ENCODE peak calls at places on chromosomes 1 and 21, in five cellular contexts. One of them, this sample, is unnamed.

GRCh38 chr1:227378876-227379554 is 60.7 kb upstream of the CDC42BPA start:
- DNase-seq in heart right ventricle: no peak
- DNase-seq in hepatocyte: no peak
- DNase-seq in NCI-H524: no peak
- DNase-seq in psoas muscle: no peak
- DNase-seq in this sample: no peak

GRCh38 chr1:160206421-160207117 is 1.4 kb downstream of the PEA15 start:
- DNase-seq in heart right ventricle: no peak
- DNase-seq in hepatocyte: peak
- DNase-seq in NCI-H524: no peak
- DNase-seq in psoas muscle: no peak
- DNase-seq in this sample: no peak

GRCh38 chr1:178528219-178528962 is 15.5 kb downstream of the TEX35 start:
- DNase-seq in heart right ventricle: no peak
- DNase-seq in hepatocyte: no peak
- DNase-seq in NCI-H524: no peak
- DNase-seq in psoas muscle: no peak
- DNase-seq in this sample: no peak

GRCh38 chr1:184329962-184330868 is 56.6 kb upstream of the C1orf21 start:
- DNase-seq in heart right ventricle: no peak
- DNase-seq in hepatocyte: peak
- DNase-seq in NCI-H524: no peak
- DNase-seq in psoas muscle: no peak
- DNase-seq in this sample: no peak

GRCh38 chr1:33390550-33390949 is 40.3 kb downstream of the PHC2 start:
- DNase-seq in heart right ventricle: no peak
- DNase-seq in hepatocyte: no peak
- DNase-seq in NCI-H524: no peak
- DNase-seq in psoas muscle: no peak
- DNase-seq in this sample: no peak

GRCh38 chr1:8780405-8780804 is 37.0 kb downstream of the RERE start:
- DNase-seq in heart right ventricle: no peak
- DNase-seq in hepatocyte: no peak
- DNase-seq in NCI-H524: no peak
- DNase-seq in psoas muscle: no peak
- DNase-seq in this sample: no peak

GRCh38 chr1:228073061-228073869 is 9.2 kb upstream of the ARF1 start:
- DNase-seq in heart right ventricle: no peak
- DNase-seq in hepatocyte: no peak
- DNase-seq in NCI-H524: no peak
- DNase-seq in psoas muscle: no peak
- DNase-seq in this sample: no peak

GRCh38 chr1:227902641-227902990 is 45.1 kb downstream of the WNT9A start:
- DNase-seq in heart right ventricle: peak
- DNase-seq in hepatocyte: no peak
- DNase-seq in NCI-H524: no peak
- DNase-seq in psoas muscle: peak
- DNase-seq in this sample: peak

GRCh38 chr21:39048064-39048463 is 135.2 kb downstream of the PSMG1 start:
- DNase-seq in heart right ventricle: no peak
- DNase-seq in hepatocyte: peak
- DNase-seq in NCI-H524: no peak
- DNase-seq in psoas muscle: no peak
- DNase-seq in this sample: no peak

GRCh38 chr21:35628331-35628730 is 432.0 kb downstream of the SETD4 start:
- DNase-seq in heart right ventricle: no peak
- DNase-seq in hepatocyte: no peak
- DNase-seq in NCI-H524: no peak
- DNase-seq in psoas muscle: no peak
- DNase-seq in this sample: no peak

GRCh38 chr1:46517932-46518498 is 28.4 kb downstream of the DMBX1 start:
- DNase-seq in heart right ventricle: no peak
- DNase-seq in hepatocyte: no peak
- DNase-seq in NCI-H524: no peak
- DNase-seq in psoas muscle: no peak
- DNase-seq in this sample: no peak

GRCh38 chr1:245765241-245766000 is 610.6 kb downstream of the KIF26B start:
- DNase-seq in heart right ventricle: no peak
- DNase-seq in hepatocyte: no peak
- DNase-seq in NCI-H524: no peak
- DNase-seq in psoas muscle: no peak
- DNase-seq in this sample: no peak

GRCh38 chr21:34592120-34592561 is 22.8 kb downstream of the RCAN1 start:
- DNase-seq in heart right ventricle: peak
- DNase-seq in hepatocyte: peak
- DNase-seq in NCI-H524: no peak
- DNase-seq in psoas muscle: peak
- DNase-seq in this sample: peak

GRCh38 chr1:8938232-8939117 is 7.2 kb upstream of the CA6 start:
- DNase-seq in heart right ventricle: no peak
- DNase-seq in hepatocyte: no peak
- DNase-seq in NCI-H524: no peak
- DNase-seq in psoas muscle: no peak
- DNase-seq in this sample: no peak

GRCh38 chr1:63730211-63730610 is 43.6 kb upstream of the ROR1 start:
- DNase-seq in heart right ventricle: no peak
- DNase-seq in hepatocyte: no peak
- DNase-seq in NCI-H524: no peak
- DNase-seq in psoas muscle: no peak
- DNase-seq in this sample: no peak

GRCh38 chr1:26915204-26915842 is 1.5 kb upstream of the NR0B2 start:
- DNase-seq in heart right ventricle: peak
- DNase-seq in hepatocyte: no peak
- DNase-seq in NCI-H524: no peak
- DNase-seq in psoas muscle: peak
- DNase-seq in this sample: peak

GRCh38 chr1:205515781-205516253 is 11.3 kb downstream of the CDK18 start:
- DNase-seq in heart right ventricle: peak
- DNase-seq in hepatocyte: peak
- DNase-seq in NCI-H524: no peak
- DNase-seq in psoas muscle: no peak
- DNase-seq in this sample: peak

GRCh38 chr1:228860911-228861829 is 125.9 kb downstream of the RHOU start:
- DNase-seq in heart right ventricle: no peak
- DNase-seq in hepatocyte: peak
- DNase-seq in NCI-H524: no peak
- DNase-seq in psoas muscle: no peak
- DNase-seq in this sample: no peak

GRCh38 chr1:8089535-8090228 is 63.6 kb upstream of the ERRFI1 start:
- DNase-seq in heart right ventricle: no peak
- DNase-seq in hepatocyte: peak
- DNase-seq in NCI-H524: no peak
- DNase-seq in psoas muscle: no peak
- DNase-seq in this sample: no peak

GRCh38 chr1:3436451-3436850 is 18.0 kb upstream of the ARHGEF16 start:
- DNase-seq in heart right ventricle: peak
- DNase-seq in hepatocyte: no peak
- DNase-seq in NCI-H524: no peak
- DNase-seq in psoas muscle: no peak
- DNase-seq in this sample: no peak

GRCh38 chr1:207054476-207054875 is 1.4 kb downstream of the PFKFB2 start:
- DNase-seq in heart right ventricle: no peak
- DNase-seq in hepatocyte: no peak
- DNase-seq in NCI-H524: no peak
- DNase-seq in psoas muscle: no peak
- DNase-seq in this sample: no peak

GRCh38 chr1:203888807-203889251 is 27.4 kb downstream of the SNRPE start:
- DNase-seq in heart right ventricle: no peak
- DNase-seq in hepatocyte: no peak
- DNase-seq in NCI-H524: no peak
- DNase-seq in psoas muscle: no peak
- DNase-seq in this sample: no peak

GRCh38 chr1:41333146-41333784 is 28.0 kb upstream of the FOXO6 start:
- DNase-seq in heart right ventricle: no peak
- DNase-seq in hepatocyte: no peak
- DNase-seq in NCI-H524: no peak
- DNase-seq in psoas muscle: no peak
- DNase-seq in this sample: no peak

GRCh38 chr1:147117109-147117508 is 55.2 kb downstream of the PRKAB2 start:
- DNase-seq in heart right ventricle: no peak
- DNase-seq in hepatocyte: no peak
- DNase-seq in NCI-H524: no peak
- DNase-seq in psoas muscle: no peak
- DNase-seq in this sample: no peak

GRCh38 chr1:161013591-161014513 is 7.1 kb downstream of the F11R start:
- DNase-seq in heart right ventricle: peak
- DNase-seq in hepatocyte: peak
- DNase-seq in NCI-H524: no peak
- DNase-seq in psoas muscle: peak
- DNase-seq in this sample: peak

GRCh38 chr21:45970674-45971486 is 10.7 kb upstream of the COL6A1 start:
- DNase-seq in heart right ventricle: peak
- DNase-seq in hepatocyte: peak
- DNase-seq in NCI-H524: peak
- DNase-seq in psoas muscle: peak
- DNase-seq in this sample: peak

GRCh38 chr21:43824250-43824882 is 35.0 kb downstream of the RRP1 start:
- DNase-seq in heart right ventricle: no peak
- DNase-seq in hepatocyte: no peak
- DNase-seq in NCI-H524: no peak
- DNase-seq in psoas muscle: peak
- DNase-seq in this sample: no peak

GRCh38 chr1:98385691-98386090 is 275.8 kb upstream of the SNX7 start:
- DNase-seq in heart right ventricle: no peak
- DNase-seq in hepatocyte: no peak
- DNase-seq in NCI-H524: no peak
- DNase-seq in psoas muscle: no peak
- DNase-seq in this sample: no peak

GRCh38 chr1:203589201-203589600 is 37.4 kb upstream of the ATP2B4 start:
- DNase-seq in heart right ventricle: no peak
- DNase-seq in hepatocyte: no peak
- DNase-seq in NCI-H524: peak
- DNase-seq in psoas muscle: no peak
- DNase-seq in this sample: no peak

GRCh38 chr1:21289700-21290545 is at the start of gene ECE1:
- DNase-seq in heart right ventricle: peak
- DNase-seq in hepatocyte: peak
- DNase-seq in NCI-H524: no peak
- DNase-seq in psoas muscle: peak
- DNase-seq in this sample: peak

GRCh38 chr1:184770176-184770575 is 15.5 kb upstream of the EDEM3 start:
- DNase-seq in heart right ventricle: no peak
- DNase-seq in hepatocyte: no peak
- DNase-seq in NCI-H524: no peak
- DNase-seq in psoas muscle: no peak
- DNase-seq in this sample: no peak

GRCh38 chr1:53982762-53983101 is 35.3 kb downstream of the LDLRAD1 start:
- DNase-seq in heart right ventricle: no peak
- DNase-seq in hepatocyte: no peak
- DNase-seq in NCI-H524: no peak
- DNase-seq in psoas muscle: no peak
- DNase-seq in this sample: no peak

GRCh38 chr21:21165063-21165645 is 166.9 kb downstream of the NCAM2 start:
- DNase-seq in heart right ventricle: no peak
- DNase-seq in hepatocyte: no peak
- DNase-seq in NCI-H524: no peak
- DNase-seq in psoas muscle: no peak
- DNase-seq in this sample: no peak

GRCh38 chr1:42690477-42691156 is 8.4 kb downstream of the YBX1 start:
- DNase-seq in heart right ventricle: no peak
- DNase-seq in hepatocyte: no peak
- DNase-seq in NCI-H524: no peak
- DNase-seq in psoas muscle: no peak
- DNase-seq in this sample: no peak

GRCh38 chr1:206470692-206471414 is 577 bp downstream of the IKBKE start:
- DNase-seq in heart right ventricle: no peak
- DNase-seq in hepatocyte: peak
- DNase-seq in NCI-H524: no peak
- DNase-seq in psoas muscle: peak
- DNase-seq in this sample: no peak

GRCh38 chr21:34809822-34810221 is 141.0 kb downstream of the CLIC6 start:
- DNase-seq in heart right ventricle: no peak
- DNase-seq in hepatocyte: no peak
- DNase-seq in NCI-H524: no peak
- DNase-seq in psoas muscle: no peak
- DNase-seq in this sample: no peak

GRCh38 chr1:99004270-99005141 is at the start of gene PLPPR5:
- DNase-seq in heart right ventricle: peak
- DNase-seq in hepatocyte: peak
- DNase-seq in NCI-H524: no peak
- DNase-seq in psoas muscle: peak
- DNase-seq in this sample: peak

GRCh38 chr1:39395357-39395831 is 96.0 kb upstream of the BMP8A start:
- DNase-seq in heart right ventricle: no peak
- DNase-seq in hepatocyte: peak
- DNase-seq in NCI-H524: no peak
- DNase-seq in psoas muscle: no peak
- DNase-seq in this sample: no peak

GRCh38 chr1:35560256-35561225 is 2.9 kb downstream of the NCDN start:
- DNase-seq in heart right ventricle: peak
- DNase-seq in hepatocyte: no peak
- DNase-seq in NCI-H524: no peak
- DNase-seq in psoas muscle: peak
- DNase-seq in this sample: peak

This sample was measured in left ventricle myocardium superior.